ENCODE peak calls at places on chromosomes 4 and X, in eight cellular contexts. One of them, this sample, is unnamed.

GRCh38 chr4:46270986-46271596 is 118.8 kb downstream of the GABRA2 start:
- DNase-seq in neural crest cell: no peak
- DNase-seq in DND-41: no peak
- DNase-seq in GM13976: no peak
- DNase-seq in BJ: no peak
- DNase-seq in mucosa of descending colon: no peak
- DNase-seq in CD4-positive, alpha-beta T cell: no peak
- DNase-seq in progenitor cell of endocrine pancreas: no peak
- DNase-seq in this sample: no peak

GRCh38 chr4:65416875-65417274 is 253.4 kb downstream of the EPHA5 start:
- DNase-seq in CD4-positive, alpha-beta T cell: no peak
- DNase-seq in GM13976: no peak
- DNase-seq in mucosa of descending colon: peak
- DNase-seq in neural crest cell: no peak
- DNase-seq in DND-41: peak
- DNase-seq in progenitor cell of endocrine pancreas: no peak
- DNase-seq in BJ: no peak
- DNase-seq in this sample: peak

GRCh38 chr4:143089847-143090246 is 94.9 kb upstream of the USP38 start:
- DNase-seq in BJ: no peak
- DNase-seq in DND-41: no peak
- DNase-seq in progenitor cell of endocrine pancreas: no peak
- DNase-seq in GM13976: no peak
- DNase-seq in CD4-positive, alpha-beta T cell: no peak
- DNase-seq in neural crest cell: no peak
- DNase-seq in mucosa of descending colon: no peak
- DNase-seq in this sample: no peak

GRCh38 chr4:5429747-5430146 is 278.6 kb downstream of the EVC2 start:
- DNase-seq in BJ: no peak
- DNase-seq in CD4-positive, alpha-beta T cell: no peak
- DNase-seq in progenitor cell of endocrine pancreas: no peak
- DNase-seq in GM13976: no peak
- DNase-seq in DND-41: no peak
- DNase-seq in mucosa of descending colon: no peak
- DNase-seq in neural crest cell: no peak
- DNase-seq in this sample: no peak

GRCh38 chr4:149914521-149915115 is 99.0 kb upstream of the IQCM start:
- DNase-seq in DND-41: peak
- DNase-seq in neural crest cell: peak
- DNase-seq in CD4-positive, alpha-beta T cell: no peak
- DNase-seq in GM13976: peak
- DNase-seq in mucosa of descending colon: peak
- DNase-seq in BJ: no peak
- DNase-seq in progenitor cell of endocrine pancreas: peak
- DNase-seq in this sample: peak

GRCh38 chrX:53256446-53257041 is 24.8 kb downstream of the IQSEC2 start:
- DNase-seq in DND-41: no peak
- DNase-seq in BJ: no peak
- DNase-seq in neural crest cell: no peak
- DNase-seq in progenitor cell of endocrine pancreas: no peak
- DNase-seq in mucosa of descending colon: no peak
- DNase-seq in CD4-positive, alpha-beta T cell: no peak
- DNase-seq in GM13976: no peak
- DNase-seq in this sample: no peak

GRCh38 chr4:102639602-102640001 is 121.2 kb downstream of the MANBA start:
- DNase-seq in GM13976: no peak
- DNase-seq in BJ: no peak
- DNase-seq in neural crest cell: no peak
- DNase-seq in progenitor cell of endocrine pancreas: no peak
- DNase-seq in mucosa of descending colon: no peak
- DNase-seq in CD4-positive, alpha-beta T cell: no peak
- DNase-seq in DND-41: no peak
- DNase-seq in this sample: no peak

GRCh38 chr4:13007802-13008201 is 476.3 kb downstream of the RAB28 start:
- DNase-seq in DND-41: no peak
- DNase-seq in mucosa of descending colon: no peak
- DNase-seq in progenitor cell of endocrine pancreas: no peak
- DNase-seq in neural crest cell: no peak
- DNase-seq in GM13976: no peak
- DNase-seq in CD4-positive, alpha-beta T cell: no peak
- DNase-seq in BJ: no peak
- DNase-seq in this sample: no peak

GRCh38 chrX:81003491-81004185 is 194.0 kb upstream of the BRWD3 start:
- DNase-seq in neural crest cell: no peak
- DNase-seq in BJ: no peak
- DNase-seq in progenitor cell of endocrine pancreas: no peak
- DNase-seq in mucosa of descending colon: no peak
- DNase-seq in GM13976: no peak
- DNase-seq in DND-41: no peak
- DNase-seq in CD4-positive, alpha-beta T cell: no peak
- DNase-seq in this sample: no peak

GRCh38 chrX:63920875-63921274 is 135.9 kb upstream of the ARHGEF9 start:
- DNase-seq in DND-41: no peak
- DNase-seq in mucosa of descending colon: no peak
- DNase-seq in GM13976: no peak
- DNase-seq in CD4-positive, alpha-beta T cell: no peak
- DNase-seq in BJ: no peak
- DNase-seq in progenitor cell of endocrine pancreas: no peak
- DNase-seq in neural crest cell: no peak
- DNase-seq in this sample: no peak

GRCh38 chrX:63922221-63922620 is 137.2 kb upstream of the ARHGEF9 start:
- DNase-seq in CD4-positive, alpha-beta T cell: no peak
- DNase-seq in DND-41: no peak
- DNase-seq in BJ: peak
- DNase-seq in progenitor cell of endocrine pancreas: no peak
- DNase-seq in mucosa of descending colon: no peak
- DNase-seq in neural crest cell: no peak
- DNase-seq in GM13976: no peak
- DNase-seq in this sample: no peak

GRCh38 chrX:63919081-63919480 is 134.1 kb upstream of the ARHGEF9 start:
- DNase-seq in mucosa of descending colon: no peak
- DNase-seq in GM13976: no peak
- DNase-seq in CD4-positive, alpha-beta T cell: no peak
- DNase-seq in neural crest cell: no peak
- DNase-seq in progenitor cell of endocrine pancreas: no peak
- DNase-seq in DND-41: no peak
- DNase-seq in BJ: no peak
- DNase-seq in this sample: no peak

GRCh38 chrX:63917296-63917695 is 132.3 kb upstream of the ARHGEF9 start:
- DNase-seq in CD4-positive, alpha-beta T cell: no peak
- DNase-seq in GM13976: no peak
- DNase-seq in DND-41: no peak
- DNase-seq in BJ: peak
- DNase-seq in progenitor cell of endocrine pancreas: no peak
- DNase-seq in neural crest cell: no peak
- DNase-seq in mucosa of descending colon: no peak
- DNase-seq in this sample: no peak

GRCh38 chrX:63918611-63919010 is 133.6 kb upstream of the ARHGEF9 start:
- DNase-seq in GM13976: no peak
- DNase-seq in progenitor cell of endocrine pancreas: no peak
- DNase-seq in neural crest cell: no peak
- DNase-seq in mucosa of descending colon: peak
- DNase-seq in CD4-positive, alpha-beta T cell: no peak
- DNase-seq in DND-41: no peak
- DNase-seq in BJ: no peak
- DNase-seq in this sample: no peak
- TF ChIP-seq CTCF in GM13976: no peak
- TF ChIP-seq CTCF in progenitor cell of endocrine pancreas: no peak
- TF ChIP-seq CTCF in neural crest cell: no peak
- TF ChIP-seq CTCF in mucosa of descending colon: no peak
- TF ChIP-seq CTCF in CD4-positive, alpha-beta T cell: no peak
- TF ChIP-seq CTCF in DND-41: no peak
- TF ChIP-seq CTCF in BJ: peak
- TF ChIP-seq CTCF in this sample: no peak

GRCh38 chr4:26822546-26822945 is 38.1 kb upstream of the STIM2 start:
- DNase-seq in progenitor cell of endocrine pancreas: no peak
- DNase-seq in neural crest cell: no peak
- DNase-seq in GM13976: no peak
- DNase-seq in DND-41: no peak
- DNase-seq in CD4-positive, alpha-beta T cell: no peak
- DNase-seq in mucosa of descending colon: no peak
- DNase-seq in BJ: no peak
- DNase-seq in this sample: no peak

GRCh38 chr4:26823583-26823982 is 37.1 kb upstream of the STIM2 start:
- DNase-seq in neural crest cell: no peak
- DNase-seq in CD4-positive, alpha-beta T cell: no peak
- DNase-seq in BJ: no peak
- DNase-seq in mucosa of descending colon: no peak
- DNase-seq in DND-41: no peak
- DNase-seq in progenitor cell of endocrine pancreas: no peak
- DNase-seq in GM13976: no peak
- DNase-seq in this sample: no peak

GRCh38 chr4:26819478-26819877 is 41.2 kb upstream of the STIM2 start:
- DNase-seq in progenitor cell of endocrine pancreas: no peak
- DNase-seq in DND-41: no peak
- DNase-seq in GM13976: no peak
- DNase-seq in neural crest cell: no peak
- DNase-seq in CD4-positive, alpha-beta T cell: no peak
- DNase-seq in BJ: no peak
- DNase-seq in mucosa of descending colon: no peak
- DNase-seq in this sample: no peak

GRCh38 chr4:26820346-26820745 is 40.3 kb upstream of the STIM2 start:
- DNase-seq in DND-41: no peak
- DNase-seq in GM13976: no peak
- DNase-seq in neural crest cell: no peak
- DNase-seq in mucosa of descending colon: no peak
- DNase-seq in BJ: no peak
- DNase-seq in CD4-positive, alpha-beta T cell: no peak
- DNase-seq in progenitor cell of endocrine pancreas: no peak
- DNase-seq in this sample: no peak

DNA sequence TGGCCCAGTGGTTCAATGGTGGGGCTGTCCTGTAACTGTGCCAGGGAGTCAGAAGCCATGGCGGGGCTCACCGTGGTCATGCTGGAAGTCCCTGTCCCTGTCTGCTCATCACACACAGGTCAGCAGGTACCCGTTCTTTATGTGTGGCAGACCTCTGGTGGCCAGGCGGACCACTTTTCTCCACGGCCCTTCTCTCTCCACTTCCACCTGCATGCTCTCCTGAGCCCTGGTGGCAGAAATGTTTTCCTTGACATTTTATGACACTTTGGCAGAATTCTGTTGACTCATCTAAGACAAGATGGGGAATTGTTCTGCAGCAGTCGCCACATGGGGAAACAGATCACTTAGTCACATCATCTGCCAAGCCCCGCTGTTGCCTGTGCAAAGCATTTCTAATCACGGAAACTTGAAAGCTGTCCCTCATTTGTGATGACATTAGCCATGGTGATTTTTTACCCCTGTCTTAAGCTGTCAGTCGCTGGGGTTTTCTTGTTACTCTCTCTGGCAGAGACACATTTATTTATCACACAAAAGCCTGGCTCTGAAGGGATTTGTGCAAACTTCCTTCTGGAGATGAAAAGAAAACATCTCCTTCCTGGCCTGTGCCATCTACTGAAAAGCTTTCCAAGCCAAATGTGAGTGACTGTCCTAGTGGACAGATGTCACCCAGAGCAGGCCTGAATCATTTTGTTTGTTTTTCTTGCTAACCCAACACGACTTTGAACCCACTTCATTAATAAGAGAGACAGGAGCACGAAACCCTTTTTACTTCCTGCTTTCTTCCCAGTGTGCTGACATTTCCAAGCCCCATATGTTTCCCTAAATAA is 38.8 kb upstream of the STIM2 start:
- DNase-seq in DND-41: no peak
- DNase-seq in GM13976: no peak
- DNase-seq in BJ: no peak
- DNase-seq in mucosa of descending colon: peak
- DNase-seq in neural crest cell: no peak
- DNase-seq in CD4-positive, alpha-beta T cell: no peak
- DNase-seq in progenitor cell of endocrine pancreas: no peak
- DNase-seq in this sample: no peak
- TF ChIP-seq CTCF in DND-41: no peak
- TF ChIP-seq CTCF in GM13976: no peak
- TF ChIP-seq CTCF in BJ: no peak
- TF ChIP-seq CTCF in mucosa of descending colon: no peak
- TF ChIP-seq CTCF in neural crest cell: peak
- TF ChIP-seq CTCF in CD4-positive, alpha-beta T cell: no peak
- TF ChIP-seq CTCF in progenitor cell of endocrine pancreas: no peak
- TF ChIP-seq CTCF in this sample: no peak

DNA sequence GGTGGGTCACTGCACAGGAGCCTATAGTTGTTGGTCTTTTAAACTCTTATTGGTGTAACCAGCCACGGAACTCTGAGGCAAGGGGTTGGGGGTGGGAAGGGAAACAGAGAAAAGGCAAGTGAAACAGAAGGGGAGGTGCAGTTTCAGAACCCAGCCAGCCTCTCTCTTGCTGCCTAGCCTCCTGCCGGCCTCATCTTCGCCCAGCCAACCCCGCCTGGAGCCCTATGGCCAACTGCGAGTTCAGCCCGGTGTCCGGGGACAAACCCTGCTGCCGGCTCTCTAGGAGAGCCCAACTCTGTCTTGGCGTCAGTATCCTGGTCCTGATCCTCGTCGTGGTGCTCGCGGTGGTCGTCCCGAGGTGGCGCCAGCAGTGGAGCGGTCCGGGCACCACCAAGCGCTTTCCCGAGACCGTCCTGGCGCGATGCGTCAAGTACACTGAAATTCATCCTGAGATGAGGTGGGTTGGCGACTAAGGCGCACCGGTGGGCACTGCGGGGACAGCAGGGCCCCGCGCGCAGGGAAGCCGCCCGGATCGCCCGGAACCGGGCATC is at the start of gene CD38:
- DNase-seq in DND-41: peak
- DNase-seq in mucosa of descending colon: peak
- DNase-seq in neural crest cell: peak
- DNase-seq in CD4-positive, alpha-beta T cell: no peak
- DNase-seq in progenitor cell of endocrine pancreas: no peak
- DNase-seq in GM13976: peak
- DNase-seq in BJ: no peak
- DNase-seq in this sample: peak
- TF ChIP-seq CTCF in DND-41: peak
- TF ChIP-seq CTCF in mucosa of descending colon: no peak
- TF ChIP-seq CTCF in neural crest cell: no peak
- TF ChIP-seq CTCF in CD4-positive, alpha-beta T cell: no peak
- TF ChIP-seq CTCF in progenitor cell of endocrine pancreas: no peak
- TF ChIP-seq CTCF in GM13976: peak
- TF ChIP-seq CTCF in BJ: no peak
- TF ChIP-seq CTCF in this sample: no peak

DNA sequence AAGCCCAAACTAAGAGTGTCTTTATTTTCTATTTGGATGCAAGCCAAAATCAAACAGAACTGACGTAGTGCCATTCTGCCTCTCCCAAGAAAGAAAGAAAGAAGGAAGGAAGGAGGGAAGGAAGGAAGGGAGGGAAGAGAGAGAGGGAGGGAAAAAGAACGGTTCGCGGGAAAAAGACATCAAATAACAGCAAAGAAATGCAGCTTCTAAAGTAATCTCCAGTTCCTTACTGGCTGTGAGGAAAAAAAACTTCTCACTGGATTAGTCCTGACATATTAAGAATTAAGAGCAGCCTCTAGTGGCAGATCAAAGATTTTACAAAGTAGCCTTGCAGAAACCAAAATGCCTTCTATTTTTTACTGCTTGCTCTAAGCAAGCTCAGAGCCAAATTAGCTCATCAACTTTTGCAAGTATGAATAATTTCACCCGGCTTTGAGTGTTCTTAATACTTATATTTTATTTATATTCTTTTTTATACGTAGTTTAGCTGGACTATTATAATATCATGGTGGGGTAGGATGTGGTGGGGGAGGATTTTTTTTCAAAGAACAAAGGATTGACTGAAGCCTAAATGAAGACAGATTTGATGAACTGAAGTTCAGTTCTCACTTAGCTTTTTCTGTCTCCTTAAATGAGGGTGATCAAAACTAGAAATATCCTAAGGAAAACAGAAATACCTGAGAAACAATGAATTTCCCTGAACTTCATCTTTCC is 36.6 kb downstream of the PITX2 start:
- DNase-seq in DND-41: no peak
- DNase-seq in CD4-positive, alpha-beta T cell: no peak
- DNase-seq in BJ: peak
- DNase-seq in GM13976: peak
- DNase-seq in mucosa of descending colon: no peak
- DNase-seq in progenitor cell of endocrine pancreas: no peak
- DNase-seq in neural crest cell: no peak
- DNase-seq in this sample: no peak
- TF ChIP-seq CTCF in DND-41: peak
- TF ChIP-seq CTCF in CD4-positive, alpha-beta T cell: no peak
- TF ChIP-seq CTCF in BJ: peak
- TF ChIP-seq CTCF in GM13976: no peak
- TF ChIP-seq CTCF in mucosa of descending colon: no peak
- TF ChIP-seq CTCF in progenitor cell of endocrine pancreas: peak
- TF ChIP-seq CTCF in neural crest cell: peak
- TF ChIP-seq CTCF in this sample: no peak

This sample was measured in glutamatergic neuron.